ENCODE peak calls at places on chromosomes 1 and 21, in nine cellular contexts. O, B, U, I, J, L, C, S and K are unnamed samples.
A peak's percentile ranks its signal among the peaks of the same experiment; 100 is the strongest.

GRCh38 chr1:120179420-120180348 is 3.4 kb upstream of the SEC22B start:
- DNase-seq in O (no peak), B (no peak), U (peak; percentile 60), I (no peak), J (peak; percentile 5), L (peak; percentile 81), C (peak; percentile 28), S (peak; percentile 41), K (peak; percentile 51)

GRCh38 chr1:67687649-67688048 is 2.6 kb downstream of the GADD45A start:
- DNase-seq in O (no peak), B (no peak), U (no peak), I (no peak), J (no peak), L (peak; percentile 84), C (peak; percentile 79), S (no peak), K (no peak)

GRCh38 chr1:53242381-53242780 is 4.1 kb upstream of the MAGOH start:
- DNase-seq in O (no peak), B (no peak), U (no peak), I (no peak), J (no peak), L (no peak), C (no peak), S (no peak), K (no peak)

GRCh38 chr1:204483791-204484190 is 10.8 kb downstream of the PIK3C2B start:
- DNase-seq in O (no peak), B (no peak), U (no peak), I (no peak), J (no peak), L (no peak), C (no peak), S (no peak), K (no peak)

GRCh38 chr1:147598631-147599361 is 57.5 kb downstream of the BCL9 start:
- DNase-seq in O (peak; percentile 31), B (no peak), U (peak; percentile 78), I (peak; percentile 51), J (peak; percentile 67), L (peak; percentile 72), C (no peak), S (peak; percentile 70), K (peak; percentile 76)

GRCh38 chr1:23422313-23422877 is 2.2 kb downstream of the TCEA3 start:
- DNase-seq in O (no peak), B (no peak), U (no peak), I (no peak), J (peak; percentile 73), L (peak; percentile 88), C (peak; percentile 68), S (no peak), K (peak; percentile 80)

GRCh38 chr1:117886101-117886795 is 43.2 kb downstream of the GDAP2 start:
- DNase-seq in O (no peak), B (no peak), U (no peak), I (no peak), J (no peak), L (peak; percentile 58), C (no peak), S (no peak), K (no peak)

GRCh38 chr1:172699111-172699510 is 40.2 kb downstream of the FASLG start:
- DNase-seq in O (peak; percentile 51), B (no peak), U (no peak), I (no peak), J (no peak), L (peak; percentile 79), C (peak; percentile 96), S (no peak), K (no peak)

GRCh38 chr1:110048923-110049601 is 14.6 kb downstream of the STRIP1 start:
- DNase-seq in O (no peak), B (no peak), U (no peak), I (no peak), J (no peak), L (no peak), C (no peak), S (no peak), K (no peak)

GRCh38 chr21:36700961-36701911 is 2.3 kb downstream of the SIM2 start:
- DNase-seq in O (no peak), B (no peak), U (peak; percentile 74), I (no peak), J (peak; percentile 51), L (no peak), C (peak; percentile 57), S (peak; percentile 72), K (no peak)

GRCh38 chr1:44581205-44581604 is 93.1 kb downstream of the TMEM53 start:
- DNase-seq in O (no peak), B (no peak), U (no peak), I (no peak), J (no peak), L (no peak), C (no peak), S (no peak), K (no peak)

GRCh38 chr1:167095368-167095767 is 1.5 kb downstream of the STYXL2 start:
- DNase-seq in O (no peak), B (no peak), U (no peak), I (no peak), J (peak; percentile 10), L (peak; percentile 63), C (peak; percentile 96), S (no peak), K (no peak)

GRCh38 chr1:240732390-240732789 is 120.4 kb upstream of the GREM2 start:
- DNase-seq in O (peak; percentile 77), B (peak; percentile 12), U (peak; percentile 78), I (peak; percentile 60), J (peak; percentile 80), L (peak; percentile 79), C (peak; percentile 88), S (peak; percentile 88), K (peak; percentile 79)

GRCh38 chr1:37634554-37635308 is at the start of gene RSPO1:
- DNase-seq in O (no peak), B (no peak), U (peak; percentile 82), I (no peak), J (peak; percentile 91), L (peak; percentile 64), C (no peak), S (peak; percentile 46), K (peak; percentile 21)

GRCh38 chr1:60867782-60868181 is 214.6 kb upstream of the NFIA start:
- DNase-seq in O (no peak), B (no peak), U (peak; percentile 11), I (no peak), J (no peak), L (no peak), C (no peak), S (no peak), K (no peak)

GRCh38 chr1:13469343-13469742 is 44.5 kb downstream of the LRRC38 start:
- DNase-seq in O (peak; percentile 82), B (no peak), U (peak; percentile 43), I (peak; percentile 65), J (no peak), L (peak; percentile 25), C (peak; percentile 55), S (peak; percentile 48), K (peak; percentile 44)

GRCh38 chr1:42085596-42085995 is 67.6 kb upstream of the GUCA2B start:
- DNase-seq in O (no peak), B (no peak), U (no peak), I (no peak), J (no peak), L (peak; percentile 36), C (no peak), S (peak; percentile 8), K (peak; percentile 39)

GRCh38 chr1:177172866-177173265 is 2.1 kb downstream of the BRINP2 start:
- DNase-seq in O (no peak), B (no peak), U (no peak), I (no peak), J (no peak), L (no peak), C (peak; percentile 35), S (no peak), K (no peak)

GRCh38 chr1:88655685-88656299 is 28.3 kb upstream of the PKN2 start:
- DNase-seq in O (peak; percentile 37), B (peak; percentile 19), U (peak; percentile 13), I (peak; percentile 49), J (peak; percentile 30), L (peak; percentile 46), C (peak; percentile 60), S (peak; percentile 53), K (peak; percentile 20)

GRCh38 chr1:248686815-248687214 is 15.8 kb downstream of the OR14I1 start:
- DNase-seq in O (peak; percentile 50), B (no peak), U (no peak), I (peak; percentile 6), J (peak; percentile 14), L (no peak), C (peak; percentile 66), S (no peak), K (no peak)

GRCh38 chr1:45016767-45017166 is 4.7 kb downstream of the UROD start:
- DNase-seq in O (no peak), B (no peak), U (no peak), I (no peak), J (no peak), L (no peak), C (no peak), S (peak; percentile 15), K (no peak)

GRCh38 chr1:110433803-110434202 is 17.1 kb upstream of the PROK1 start:
- DNase-seq in O (peak; percentile 27), B (peak; percentile 51), U (peak; percentile 74), I (peak; percentile 34), J (no peak), L (peak; percentile 61), C (peak; percentile 75), S (peak; percentile 80), K (peak; percentile 87)

GRCh38 chr21:44024895-44025353 is 12.8 kb downstream of the TRAPPC10 start:
- DNase-seq in O (no peak), B (no peak), U (peak; percentile 31), I (no peak), J (no peak), L (peak; percentile 87), C (no peak), S (peak; percentile 43), K (peak; percentile 32)
- TF ChIP-seq EZH2phosphoT487 in O (no peak), B (no peak), U (no peak), I (no peak), J (no peak), L (no peak), C (no peak), S (no peak), K (no peak)

DNA sequence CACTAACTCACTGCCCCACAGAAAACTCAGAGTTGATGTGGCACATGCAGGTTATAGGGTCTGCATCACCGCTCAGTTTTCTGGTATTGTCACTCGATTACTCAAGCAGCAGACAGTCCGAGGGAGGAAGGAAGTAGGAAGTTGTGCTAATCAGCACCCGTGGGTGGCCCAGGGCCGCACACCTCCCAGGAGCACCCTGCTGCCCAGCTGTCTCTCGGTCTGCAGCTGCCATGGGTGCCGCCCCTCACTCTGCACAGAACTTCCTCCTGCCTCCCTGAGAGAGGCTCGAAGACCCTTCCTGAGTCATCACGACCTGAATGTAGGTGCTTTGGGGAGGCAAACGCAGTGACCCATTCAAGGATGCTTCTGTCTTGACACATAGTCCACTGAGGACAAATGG is 4.2 kb upstream of the TFF3 start:
- DNase-seq in O (no peak), B (no peak), U (no peak), I (peak; percentile 46), J (no peak), L (no peak), C (no peak), S (no peak), K (no peak)
- H3K4me2 ChIP-seq in O (no peak overlapping the region), B (no peak overlapping the region), U (no peak overlapping the region), I (peak overlapping the region; percentile 20), J (no peak overlapping the region), L (no peak overlapping the region), C (no peak overlapping the region), S (no peak overlapping the region), K (no peak overlapping the region)

GRCh38 chr1:230423261-230423660 is 2.9 kb downstream of the PGBD5 start:
- DNase-seq in O (no peak), B (no peak), U (no peak), I (no peak), J (peak; percentile 37), L (no peak), C (no peak), S (peak; percentile 48), K (no peak)
- H3K27ac ChIP-seq in O (no peak overlapping the region), B (no peak overlapping the region), U (no peak overlapping the region), I (no peak overlapping the region), J (no peak overlapping the region), L (no peak overlapping the region), C (no peak overlapping the region), S (no peak overlapping the region), K (no peak overlapping the region)

GRCh38 chr1:3708696-3709246 is 43.5 kb upstream of the CCDC27 start:
- DNase-seq in O (no peak), B (no peak), U (peak; percentile 49), I (no peak), J (no peak), L (no peak), C (peak; percentile 61), S (peak; percentile 61), K (no peak)
- TF ChIP-seq EZH2phosphoT487 in O (no peak), B (no peak), U (no peak), I (no peak), J (no peak), L (no peak), C (no peak), S (no peak), K (no peak)